ENCODE peak calls at places on chromosomes 13 and 19, in six cellular contexts. N, D, L, B, O and Q are unnamed samples.

GRCh38 chr13:70729369-70729768 is 621.1 kb upstream of the KLHL1 start:
- DNase-seq in B (no peak), D (no peak), N (no peak), L (no peak), O (no peak), Q (no peak)

GRCh38 chr13:22278336-22278929 is 607.6 kb downstream of the FGF9 start:
- DNase-seq in D (peak), L (no peak), N (no peak), O (peak), B (peak), Q (no peak)

GRCh38 chr19:48806818-48807589 is 3.8 kb downstream of the BCAT2 start:
- DNase-seq in D (no peak), B (no peak), N (no peak), O (no peak), L (no peak), Q (peak)

GRCh38 chr19:41877490-41877876 is 404 bp downstream of the CD79A start:
- DNase-seq in B (no peak), O (peak), N (no peak), D (no peak), L (no peak), Q (no peak)

GRCh38 chr13:59176775-59177174 is 987.0 kb downstream of the DIAPH3 start:
- DNase-seq in D (no peak), O (no peak), L (no peak), B (no peak), N (no peak), Q (no peak)

GRCh38 chr13:41648314-41648935 is 191.1 kb downstream of the RGCC start:
- DNase-seq in D (no peak), N (no peak), O (no peak), B (peak), L (no peak), Q (no peak)

GRCh38 chr13:97826421-97826965 is 127.0 kb upstream of the IPO5 start:
- DNase-seq in L (no peak), O (no peak), B (no peak), D (no peak), N (no peak), Q (no peak)

GRCh38 chr19:17289489-17289888 is 7.8 kb downstream of the ANKLE1 start:
- DNase-seq in N (no peak), O (peak), D (no peak), B (peak), L (no peak), Q (peak)

GRCh38 chr19:11963566-11964355 is 1.1 kb upstream of the ZNF763 start:
- DNase-seq in B (peak), L (peak), N (no peak), D (peak), O (peak), Q (peak)

GRCh38 chr13:85896516-85897450 is 97.6 kb upstream of the SLITRK6 start:
- DNase-seq in B (no peak), L (no peak), O (no peak), D (no peak), N (no peak), Q (no peak)